ENCODE peak calls at places on chromosomes 16 and 17, in eight cellular contexts. O is BE2C; X is DND-41; H is body of pancreas; A is CD8-positive, alpha-beta memory T cell; V is tibial artery; S is heart left ventricle; L is effector memory CD4-positive, alpha-beta T cell. B is an unnamed sample.

GRCh38 chr17:76940738-76941350 is 72.6 kb downstream of the MGAT5B start:
- DNase-seq in O (peak; percentile 70), X (no peak), H (no peak), A (no peak), V (no peak), S (no peak), L (no peak), B (peak; percentile 58)

GRCh38 chr17:19346351-19347255 is 15.9 kb downstream of the B9D1 start:
- DNase-seq in O (peak; percentile 73), X (no peak), H (peak; percentile 48), A (no peak), V (peak; percentile 96), S (peak; percentile 83), L (no peak), B (peak; percentile 68)

GRCh38 chr16:74740795-74741304 is 33.8 kb downstream of the FA2H start:
- DNase-seq in O (no peak), X (peak; percentile 40), H (peak; percentile 92), A (no peak), V (no peak), S (no peak), L (no peak), B (no peak)

GRCh38 chr17:302300-302698 is 50.3 kb downstream of the RPH3AL start:
- DNase-seq in O (no peak), X (no peak), H (no peak), A (no peak), V (no peak), S (peak; percentile 35), L (no peak), B (no peak)

GRCh38 chr17:52106638-52107261 is 51.8 kb downstream of the CA10 start:
- DNase-seq in O (peak; percentile 64), X (peak; percentile 50), H (peak; percentile 50), A (no peak), V (no peak), S (no peak), L (no peak), B (peak; percentile 43)

GRCh38 chr16:51854401-51854951 is 692.5 kb downstream of the TOX3 start:
- DNase-seq in O (no peak), X (no peak), H (no peak), A (no peak), V (no peak), S (no peak), L (no peak), B (no peak)

GRCh38 chr16:61887903-61888302 is 148.3 kb downstream of the CDH8 start:
- DNase-seq in O (no peak), X (no peak), H (peak; percentile 11), A (no peak), V (no peak), S (peak; percentile 24), L (no peak), B (peak; percentile 55)

GRCh38 chr16:10988164-10988803 is 43.9 kb downstream of the CLEC16A start:
- DNase-seq in O (peak; percentile 21), X (peak; percentile 63), H (no peak), A (no peak), V (no peak), S (no peak), L (peak; percentile 18), B (peak; percentile 32)

GRCh38 chr16:89690392-89690901 is 4.0 kb downstream of the CDK10 start:
- DNase-seq in O (no peak), X (no peak), H (no peak), A (no peak), V (no peak), S (no peak), L (no peak), B (no peak)

GRCh38 chr17:81025756-81026155 is 9.2 kb upstream of the BAIAP2 start:
- DNase-seq in O (no peak), X (no peak), H (no peak), A (no peak), V (no peak), S (peak; percentile 15), L (no peak), B (no peak)

GRCh38 chr16:81693467-81694303 is 85.4 kb upstream of the PLCG2 start:
- DNase-seq in O (no peak), X (no peak), H (no peak), A (no peak), V (no peak), S (no peak), L (no peak), B (no peak)

GRCh38 chr17:39485555-39485954 is 24.3 kb downstream of the CDK12 start:
- DNase-seq in O (no peak), X (no peak), H (no peak), A (no peak), V (peak; percentile 53), S (no peak), L (no peak), B (no peak)

GRCh38 chr17:61635913-61636432 is 45.0 kb upstream of the NACA2 start:
- DNase-seq in O (peak; percentile 69), X (peak; percentile 66), H (peak; percentile 49), A (peak; percentile 30), V (no peak), S (no peak), L (peak; percentile 3), B (peak; percentile 70)

GRCh38 chr16:12436201-12436657 is 367.5 kb downstream of the CPPED1 start:
- DNase-seq in O (no peak), X (no peak), H (peak; percentile 36), A (no peak), V (no peak), S (no peak), L (no peak), B (no peak)

GRCh38 chr17:70345061-70345460 is 175.7 kb downstream of the KCNJ2 start:
- DNase-seq in O (no peak), X (no peak), H (no peak), A (no peak), V (no peak), S (no peak), L (no peak), B (no peak)

GRCh38 chr17:60049936-60050335 is 28.8 kb downstream of the HEATR6 start:
- DNase-seq in O (no peak), X (no peak), H (no peak), A (no peak), V (no peak), S (no peak), L (no peak), B (no peak)

GRCh38 chr16:59210955-59211541 is 476.9 kb upstream of the GOT2 start:
- DNase-seq in O (no peak), X (no peak), H (peak; percentile 4), A (no peak), V (no peak), S (peak; percentile 22), L (no peak), B (no peak)

GRCh38 chr17:47731396-47731795 is 1.6 kb upstream of the TBX21 start:
- DNase-seq in O (no peak), X (no peak), H (no peak), A (no peak), V (peak; percentile 11), S (no peak), L (no peak), B (no peak)

GRCh38 chr16:24995469-24995868 is 19.7 kb downstream of the ARHGAP17 start:
- DNase-seq in O (no peak), X (no peak), H (no peak), A (no peak), V (no peak), S (no peak), L (no peak), B (no peak)

GRCh38 chr16:4769306-4769638 is 2.3 kb upstream of the ZNF500 start:
- DNase-seq in O (no peak), X (no peak), H (no peak), A (no peak), V (no peak), S (no peak), L (no peak), B (no peak)
- H3K4me3 ChIP-seq in O (peak overlapping the region; percentile 70), X (no peak overlapping the region), H (no peak overlapping the region), A (peak overlapping the region; percentile 66), V (peak overlapping the region; percentile 95), S (peak overlapping the region; percentile 82), L (no peak overlapping the region), B (peak overlapping the region; percentile 72)

GRCh38 chr16:79593074-79593531 is 7.4 kb downstream of the MAF start:
- DNase-seq in O (no peak), X (no peak), H (peak; percentile 53), A (no peak), V (no peak), S (peak; percentile 28), L (no peak), B (no peak)
- H3K4me1 ChIP-seq in O (no peaks in the 10 kb centered on the region), X (no peaks in the 10 kb centered on the region), H (no peaks in the 10 kb centered on the region), A (peaks cover 15% of the 10 kb centered on the region), V (no peaks in the 10 kb centered on the region), S (peaks cover 54% of the 10 kb centered on the region), L (peaks cover 13% of the 10 kb centered on the region), B (no peaks in the 10 kb centered on the region)

GRCh38 chr16:31138621-31139578 is 3.4 kb upstream of the PRSS8 start:
- DNase-seq in O (peak; percentile 76), X (no peak), H (peak; percentile 97), A (no peak), V (no peak), S (peak; percentile 61), L (no peak), B (no peak)
- H3K4me3 ChIP-seq in O (no peak overlapping the region), X (no peak overlapping the region), H (no peak overlapping the region), A (no peak overlapping the region), V (peak overlapping the region; percentile 12), S (no peak overlapping the region), L (no peak overlapping the region), B (no peak overlapping the region)

GRCh38 chr17:17380156-17380925 is 77.2 kb downstream of the NT5M start:
- DNase-seq in O (no peak), X (no peak), H (no peak), A (no peak), V (no peak), S (no peak), L (no peak), B (no peak)
- H3K4me1 ChIP-seq in O (no peaks in the 10 kb centered on the region), X (no peaks in the 10 kb centered on the region), H (peaks cover 14% of the 10 kb centered on the region), A (no peaks in the 10 kb centered on the region), V (no peaks in the 10 kb centered on the region), S (no peaks in the 10 kb centered on the region), L (no peaks in the 10 kb centered on the region), B (no peaks in the 10 kb centered on the region)

GRCh38 chr17:49469831-49470568 is 25.1 kb upstream of the NGFR start:
- DNase-seq in O (peak; percentile 25), X (no peak), H (peak; percentile 12), A (no peak), V (no peak), S (peak; percentile 44), L (no peak), B (no peak)
- H3K4me3 ChIP-seq in O (peak overlapping the region; percentile 44), X (no peak overlapping the region), H (no peak overlapping the region), A (no peak overlapping the region), V (no peak overlapping the region), S (peak overlapping the region; percentile 37), L (no peak overlapping the region), B (no peak overlapping the region)

GRCh38 chr16:85584989-85585388 is 28.1 kb upstream of the GSE1 start:
- DNase-seq in O (no peak), X (no peak), H (no peak), A (no peak), V (no peak), S (no peak), L (no peak), B (no peak)
- H3K4me1 ChIP-seq in O (peaks cover 56% of the 10 kb centered on the region), X (no peaks in the 10 kb centered on the region), H (peaks cover 27% of the 10 kb centered on the region), A (no peaks in the 10 kb centered on the region), V (no peaks in the 10 kb centered on the region), S (no peaks in the 10 kb centered on the region), L (no peaks in the 10 kb centered on the region), B (no peaks in the 10 kb centered on the region)

B was measured in OCI-LY7.